ENCODE peak calls at places on chromosomes 12 and 14, in ten cellular contexts. Q is HepG2, G is suprapubic skin, U is ovary, B is body of pancreas, H is thyroid gland, R is sigmoid colon, D is tibial nerve, A is breast epithelium, I is K562. M is an unnamed sample. For H3K9me3, the result is how much of the 10 kb centered on the place peaks cover.

GRCh38 chr12:68981536-68981935 is 48.6 kb upstream of the CPM start:
- DNase-seq in Q (no peak), G (no peak), U (no peak), B (no peak), H (no peak), R (no peak), D (no peak), A (no peak), I (no peak), M (no peak)

GRCh38 chr12:40168868-40169267 is 55.9 kb upstream of the LRRK2 start:
- DNase-seq in Q (no peak), G (no peak), U (no peak), B (no peak), H (no peak), R (no peak), D (no peak), A (no peak), I (no peak), M (no peak)

GRCh38 chr14:75906680-75907280 is 75.0 kb downstream of the TGFB3 start:
- DNase-seq in Q (peak), G (peak), U (peak), B (peak), H (peak), R (peak), D (peak), A (no peak), I (peak), M (peak)

GRCh38 chr14:62692490-62693106 is 352.7 kb downstream of the KCNH5 start:
- DNase-seq in Q (peak), G (no peak), U (no peak), B (no peak), H (no peak), R (no peak), D (no peak), A (no peak), I (no peak), M (no peak)

GRCh38 chr12:5268424-5269210 is 163.3 kb upstream of the NTF3 start:
- DNase-seq in Q (no peak), G (no peak), U (no peak), B (no peak), H (no peak), R (no peak), D (no peak), A (no peak), I (no peak), M (no peak)

GRCh38 chr12:67211029-67211428 is 58.1 kb upstream of the CAND1 start:
- DNase-seq in Q (peak), G (no peak), U (no peak), B (no peak), H (no peak), R (no peak), D (no peak), A (no peak), I (no peak), M (no peak)

GRCh38 chr14:39368261-39368959 is 63.8 kb downstream of the FBXO33 start:
- DNase-seq in Q (peak), G (no peak), U (peak), B (peak), H (peak), R (peak), D (no peak), A (no peak), I (peak), M (peak)

GRCh38 chr12:101634724-101635123 is 40.0 kb downstream of the MYBPC1 start:
- DNase-seq in Q (no peak), G (no peak), U (no peak), B (no peak), H (no peak), R (no peak), D (no peak), A (no peak), I (no peak), M (no peak)

GRCh38 chr14:71620401-71620800 is 311.8 kb upstream of the RGS6 start:
- DNase-seq in Q (no peak), G (no peak), U (no peak), B (no peak), H (no peak), R (no peak), D (no peak), A (no peak), I (no peak), M (no peak)

GRCh38 chr14:30573203-30573814 is 14.4 kb downstream of the G2E3 start:
- DNase-seq in Q (no peak), G (no peak), U (no peak), B (no peak), H (no peak), R (no peak), D (no peak), A (no peak), I (no peak), M (no peak)

GRCh38 chr14:77107228-77107627 is 9.2 kb downstream of the CIPC start:
- DNase-seq in Q (no peak), G (no peak), U (no peak), B (no peak), H (peak), R (no peak), D (no peak), A (no peak), I (no peak), M (no peak)

GRCh38 chr12:95169368-95169767 is 47.9 kb downstream of the FGD6 start:
- DNase-seq in Q (peak), G (no peak), U (no peak), B (peak), H (no peak), R (no peak), D (no peak), A (no peak), I (peak), M (peak)

GRCh38 chr12:128138125-128138524 is 128.8 kb upstream of the TMEM132C start:
- DNase-seq in Q (no peak), G (no peak), U (no peak), B (no peak), H (no peak), R (no peak), D (no peak), A (no peak), I (no peak), M (no peak)

GRCh38 chr12:1927751-1928351 is 9.4 kb upstream of the CACNA2D4 start:
- DNase-seq in Q (no peak), G (peak), U (no peak), B (no peak), H (no peak), R (peak), D (no peak), A (no peak), I (no peak), M (no peak)

GRCh38 chr12:110932048-110932447 is 11.7 kb upstream of the MYL2 start:
- DNase-seq in Q (no peak), G (no peak), U (no peak), B (no peak), H (no peak), R (no peak), D (no peak), A (no peak), I (peak), M (no peak)

GRCh38 chr14:52759145-52759544 is 29.2 kb downstream of the STYX start:
- DNase-seq in Q (no peak), G (no peak), U (no peak), B (no peak), H (no peak), R (no peak), D (no peak), A (no peak), I (no peak), M (no peak)

GRCh38 chr12:124385219-124385969 is 90.5 kb downstream of the RFLNA start:
- DNase-seq in Q (no peak), G (no peak), U (no peak), B (no peak), H (no peak), R (no peak), D (no peak), A (no peak), I (no peak), M (no peak)

GRCh38 chr12:124792177-124792576 is 71.5 kb downstream of the SCARB1 start:
- DNase-seq in Q (no peak), G (no peak), U (no peak), B (no peak), H (no peak), R (no peak), D (no peak), A (no peak), I (no peak), M (no peak)

GRCh38 chr14:76786556-76786955 is 25.3 kb downstream of the VASH1 start:
- DNase-seq in Q (no peak), G (no peak), U (no peak), B (no peak), H (no peak), R (no peak), D (no peak), A (no peak), I (no peak), M (no peak)

GRCh38 chr12:54723653-54724256 is 75.6 kb upstream of the DCD start:
- DNase-seq in Q (no peak), G (no peak), U (no peak), B (no peak), H (no peak), R (no peak), D (no peak), A (no peak), I (peak), M (peak)

GRCh38 chr12:3750616-3751015 is 2.3 kb downstream of the CRACR2A start:
- DNase-seq in Q (no peak), G (no peak), U (no peak), B (no peak), H (no peak), R (no peak), D (no peak), A (no peak), I (no peak), M (no peak)

GRCh38 chr14:36583242-36584166 is 1.1 kb upstream of the NKX2-8 start:
- DNase-seq in Q (no peak), G (no peak), U (no peak), B (no peak), H (no peak), R (no peak), D (no peak), A (no peak), I (no peak), M (no peak)

GRCh38 chr14:36582011-36582873 is at the start of gene NKX2-8:
- DNase-seq in Q (no peak), G (no peak), U (no peak), B (no peak), H (peak), R (no peak), D (no peak), A (no peak), I (no peak), M (peak)

GRCh38 chr14:36585100-36585499 is 2.7 kb upstream of the NKX2-8 start:
- DNase-seq in Q (peak), G (no peak), U (no peak), B (no peak), H (peak), R (no peak), D (no peak), A (no peak), I (no peak), M (no peak)

GRCh38 chr14:36582874-36583241 is 444 bp upstream of the NKX2-8 start:
- DNase-seq in Q (no peak), G (no peak), U (no peak), B (no peak), H (no peak), R (no peak), D (no peak), A (no peak), I (no peak), M (no peak)

GRCh38 chr14:36584167-36584811 is 1.9 kb upstream of the NKX2-8 start:
- DNase-seq in Q (no peak), G (no peak), U (no peak), B (no peak), H (no peak), R (no peak), D (no peak), A (no peak), I (no peak), M (no peak)
- H3K9me3 ChIP-seq in Q (under half), G (under half), U (under half), B (under half), H (under half), R (under half), D (under half), A (under half), I (under half), M (under half)

GRCh38 chr12:9760699-9761406 is at the start of gene CD69:
- DNase-seq in Q (no peak), G (no peak), U (no peak), B (no peak), H (no peak), R (no peak), D (no peak), A (no peak), I (peak), M (no peak)
- TF ChIP-seq POLR2A in Q (no peak), G (no peak), U (no peak), B (peak), H (peak), R (no peak), D (peak), A (no peak), I (peak), M (no peak)

DNA sequence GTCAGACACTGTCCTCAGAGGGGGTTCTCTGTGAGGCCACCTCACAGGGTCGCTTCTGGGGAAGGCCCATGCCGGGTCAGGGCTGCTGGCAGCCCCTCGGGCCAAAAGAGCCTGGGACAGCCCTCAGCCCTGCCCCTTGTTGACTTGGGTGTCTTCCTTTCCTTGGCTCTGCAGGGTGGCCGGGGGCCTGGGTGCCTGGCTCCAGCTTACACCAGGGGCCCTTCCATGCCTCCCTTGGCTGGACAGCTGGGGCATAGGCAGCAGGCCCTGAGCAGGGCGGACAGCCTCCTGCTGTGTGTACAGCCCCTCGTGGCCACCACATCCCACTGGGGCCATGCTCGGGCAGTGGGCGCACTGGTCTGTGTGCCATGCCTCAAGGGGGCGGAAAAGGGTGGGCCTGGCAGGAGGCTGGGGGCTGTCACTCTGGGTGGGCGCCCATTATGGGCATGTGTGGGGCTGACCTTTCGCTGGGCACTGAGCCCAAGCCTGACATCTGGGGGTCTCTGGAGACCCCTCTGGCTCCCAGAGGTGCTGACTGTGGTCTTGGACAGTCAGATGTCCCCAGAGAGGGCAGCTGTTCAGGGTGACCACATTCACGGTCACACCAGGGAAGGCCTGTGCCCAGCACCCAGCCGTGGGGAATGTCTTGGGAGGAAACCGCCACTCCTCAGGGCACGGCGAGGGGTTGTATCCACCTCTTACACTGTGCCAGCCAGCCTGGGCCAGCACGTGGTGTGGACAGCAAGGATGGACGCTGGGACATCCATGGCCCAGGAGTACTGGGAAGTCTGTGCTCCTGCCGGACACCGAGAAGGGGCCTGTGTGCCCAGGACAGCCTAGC is 313.3 kb downstream of the TMEM121 start:
- DNase-seq in Q (no peak), G (no peak), U (peak), B (no peak), H (no peak), R (peak), D (no peak), A (peak), I (no peak), M (no peak)
- H3K9me3 ChIP-seq in Q (under half), G (under half), U (under half), B (under half), H (under half), R (under half), D (under half), A (under half), I (under half), M (under half)

DNA sequence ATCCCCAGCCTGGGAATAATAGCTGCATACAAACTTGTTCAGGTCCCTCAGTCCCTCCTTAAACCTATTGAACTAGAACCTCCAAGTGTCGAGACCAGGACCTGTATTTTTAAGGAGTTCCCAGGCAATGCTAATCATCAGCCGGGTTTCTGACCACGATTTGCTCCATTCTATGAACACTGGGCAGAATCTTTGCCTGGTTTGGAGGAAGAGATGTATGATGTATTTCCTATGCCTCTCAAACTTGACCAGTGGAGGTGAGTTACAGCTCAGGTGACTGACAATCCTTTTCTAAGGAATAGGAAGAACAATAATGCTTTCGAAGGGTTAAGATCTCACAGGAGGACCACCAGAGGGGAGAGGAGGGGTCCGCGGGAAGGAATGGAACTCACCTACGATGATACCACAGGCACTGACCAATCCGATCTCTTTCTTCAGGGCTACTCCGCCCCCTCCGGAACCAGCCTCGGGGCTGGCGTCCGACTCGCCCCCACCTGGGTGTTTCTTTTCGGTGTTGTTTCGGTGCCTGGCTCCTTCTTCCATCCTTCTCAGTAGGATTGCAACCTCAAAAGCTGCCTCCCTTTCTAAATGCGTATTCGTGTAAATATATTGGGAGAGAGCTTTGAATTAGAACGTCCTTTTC is 967 bp downstream of the SLC7A8 start:
- DNase-seq in Q (no peak), G (no peak), U (peak), B (peak), H (peak), R (no peak), D (no peak), A (peak), I (no peak), M (peak)
- TF ChIP-seq POLR2A in Q (no peak), G (no peak), U (peak), B (no peak), H (peak), R (no peak), D (no peak), A (no peak), I (no peak), M (no peak)

GRCh38 chr14:41303506-41303905 is 303.2 kb upstream of the LRFN5 start:
- DNase-seq in Q (no peak), G (no peak), U (no peak), B (no peak), H (no peak), R (no peak), D (no peak), A (no peak), I (no peak), M (no peak)
- H3K9me3 ChIP-seq in Q (half or more), G (under half), U (under half), B (under half), H (under half), R (under half), D (under half), A (under half), I (under half), M (under half)

DNA sequence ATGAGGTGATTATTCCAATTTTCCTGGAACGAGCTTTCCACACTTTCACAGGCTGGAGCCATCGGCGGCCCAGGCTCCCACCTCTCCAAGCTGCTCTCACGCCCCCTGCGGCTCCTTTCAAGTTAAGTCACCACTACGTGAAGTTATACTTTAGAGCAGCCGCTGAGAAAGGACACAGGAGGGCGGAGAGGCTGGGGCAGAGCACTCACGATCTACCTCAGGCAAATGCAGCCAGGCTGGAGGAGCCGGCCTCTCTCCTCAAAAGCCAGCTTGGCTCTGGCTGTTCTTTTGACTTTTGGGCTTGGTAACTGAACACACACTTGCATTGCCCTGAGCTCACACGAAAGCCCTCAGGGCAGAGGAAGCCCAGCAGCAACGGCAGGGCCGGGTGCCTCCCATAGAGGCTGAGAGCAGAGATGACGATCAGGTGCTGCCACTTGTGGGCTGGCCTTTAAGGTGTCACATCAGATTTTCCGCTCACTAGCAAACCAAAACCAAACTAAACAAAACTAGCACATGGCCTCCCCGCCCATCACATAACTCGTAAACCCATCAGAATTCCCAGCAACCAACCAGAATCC is 75.2 kb downstream of the PITPNM2 start:
- DNase-seq in Q (peak), G (no peak), U (peak), B (no peak), H (peak), R (no peak), D (no peak), A (no peak), I (peak), M (no peak)
- TF ChIP-seq POLR2A in Q (no peak), G (no peak), U (no peak), B (no peak), H (no peak), R (no peak), D (no peak), A (no peak), I (no peak), M (no peak)

GRCh38 chr12:133046698-133047097 is 9.4 kb downstream of the ZNF84 start:
- DNase-seq in Q (no peak), G (no peak), U (no peak), B (no peak), H (no peak), R (no peak), D (no peak), A (no peak), I (no peak), M (no peak)
- H3K9me3 ChIP-seq in Q (half or more), G (half or more), U (half or more), B (half or more), H (under half), R (half or more), D (half or more), A (half or more), I (under half), M (under half)

M was measured in HCT116.